ENCODE peak calls at places on chromosomes 7 and 10, in ten cellular contexts. Z, S, O, E, R, V, A, Y, C and Q are unnamed samples.

GRCh38 chr7:81244213-81244612 is 325.4 kb upstream of the SEMA3C start:
- DNase-seq in R (no peak), Z (no peak), A (no peak), S (no peak), E (no peak), V (no peak), C (no peak), O (no peak), Y (no peak), Q (no peak)

GRCh38 chr10:51894752-51895151 is 195.4 kb upstream of the CSTF2T start:
- DNase-seq in Z (no peak), A (no peak), C (no peak), S (no peak), Y (no peak), O (no peak), V (no peak), E (no peak), R (no peak), Q (no peak)

GRCh38 chr7:82507976-82508677 is 64.5 kb upstream of the CACNA2D1 start:
- DNase-seq in C (no peak), O (no peak), R (no peak), A (no peak), V (peak), Y (no peak), Z (no peak), E (no peak), S (no peak), Q (no peak)

GRCh38 chr10:49163741-49164140 is 24.4 kb downstream of the TMEM273 start:
- DNase-seq in Y (no peak), A (no peak), Z (no peak), O (peak), S (no peak), C (peak), V (no peak), R (no peak), E (no peak), Q (peak)

GRCh38 chr7:17516768-17517167 is 218.3 kb downstream of the AHR start:
- DNase-seq in O (no peak), Y (no peak), C (no peak), V (no peak), S (no peak), A (no peak), R (no peak), Z (no peak), E (no peak), Q (no peak)

GRCh38 chr7:143239822-143240221 is 18.0 kb downstream of the TAS2R40 start:
- DNase-seq in S (no peak), A (no peak), V (no peak), Z (no peak), O (no peak), E (no peak), R (no peak), C (no peak), Y (no peak), Q (no peak)

GRCh38 chr7:92251181-92251580 is 5.4 kb downstream of the ANKIB1 start:
- DNase-seq in O (no peak), S (no peak), E (no peak), Y (no peak), R (no peak), A (no peak), V (no peak), Z (no peak), C (no peak), Q (no peak)

GRCh38 chr10:79981673-79982485 is 33.0 kb upstream of the SFTPD start:
- DNase-seq in O (no peak), S (peak), V (peak), R (peak), E (peak), Z (peak), Y (peak), A (peak), C (peak), Q (no peak)

GRCh38 chr10:21314234-21314633 is 211.2 kb downstream of the SKIDA1 start:
- DNase-seq in S (no peak), E (no peak), A (no peak), C (no peak), Y (no peak), V (no peak), O (no peak), R (no peak), Z (no peak), Q (no peak)

GRCh38 chr10:118732253-118733194 is 22.2 kb downstream of the CACUL1 start:
- DNase-seq in C (no peak), V (peak), O (no peak), A (no peak), Z (no peak), E (no peak), R (no peak), S (no peak), Y (no peak), Q (no peak)

GRCh38 chr10:100784126-100784525 is 38.7 kb downstream of the PAX2 start:
- DNase-seq in O (no peak), S (no peak), A (no peak), Y (no peak), C (no peak), Z (no peak), R (no peak), V (no peak), E (no peak), Q (no peak)

GRCh38 chr7:87155788-87156187 is 3.5 kb downstream of the DMTF1 start:
- DNase-seq in S (no peak), O (no peak), V (no peak), E (no peak), Z (no peak), A (no peak), C (no peak), Y (no peak), R (no peak), Q (no peak)

GRCh38 chr10:44973323-44974081 is 5.1 kb downstream of the DEPP1 start:
- DNase-seq in Y (no peak), S (peak), V (no peak), E (no peak), Z (no peak), C (no peak), O (no peak), A (no peak), R (no peak), Q (no peak)

GRCh38 chr10:35042783-35043182 is 47.4 kb downstream of the CUL2 start:
- DNase-seq in V (no peak), S (no peak), E (no peak), C (no peak), Y (no peak), O (no peak), Z (no peak), A (no peak), R (no peak), Q (no peak)

GRCh38 chr10:71357792-71358265 is 38.8 kb downstream of the SLC29A3 start:
- DNase-seq in S (no peak), C (no peak), A (no peak), E (no peak), Z (no peak), V (no peak), R (no peak), Y (no peak), O (no peak), Q (no peak)

GRCh38 chr7:80131675-80132435 is 2.8 kb upstream of the GNAI1 start:
- DNase-seq in R (no peak), S (no peak), E (no peak), C (no peak), Z (no peak), A (no peak), Y (no peak), O (no peak), V (no peak), Q (no peak)

GRCh38 chr10:77586719-77587423 is 50.7 kb downstream of the KCNMA1 start:
- DNase-seq in O (peak), R (no peak), V (peak), C (no peak), A (peak), S (peak), E (no peak), Z (no peak), Y (no peak), Q (no peak)

GRCh38 chr7:143369678-143370651 is 7.5 kb upstream of the FAM131B start:
- DNase-seq in O (no peak), A (no peak), R (no peak), V (peak), E (no peak), C (no peak), Y (no peak), S (no peak), Z (no peak), Q (no peak)

GRCh38 chr7:95434501-95435421 is at the start of gene PON2:
- DNase-seq in E (peak), A (peak), O (peak), C (peak), R (peak), V (peak), Y (peak), Z (peak), S (peak), Q (no peak)

GRCh38 chr10:285216-285967 is 150.1 kb downstream of the ZMYND11 start:
- DNase-seq in A (no peak), S (no peak), C (no peak), E (no peak), R (no peak), Z (no peak), V (no peak), O (no peak), Y (no peak), Q (no peak)

GRCh38 chr10:100377830-100378229 is 30.8 kb downstream of the SCD start:
- DNase-seq in Y (no peak), R (no peak), Z (no peak), C (no peak), V (no peak), E (no peak), O (no peak), A (no peak), S (no peak), Q (no peak)

GRCh38 chr10:86287966-86288579 is 78.5 kb downstream of the GRID1 start:
- DNase-seq in Y (no peak), O (no peak), C (peak), S (no peak), Z (no peak), A (no peak), V (peak), R (no peak), E (no peak), Q (peak)

GRCh38 chr10:10627414-10627813 is 390.3 kb upstream of the CELF2 start:
- DNase-seq in A (no peak), C (no peak), S (no peak), Z (no peak), E (no peak), V (no peak), R (no peak), O (no peak), Y (no peak), Q (no peak)

GRCh38 chr7:117217636-117218035 is 105.2 kb downstream of the WNT2 start:
- DNase-seq in A (no peak), C (no peak), O (peak), V (no peak), E (no peak), Y (no peak), Z (no peak), S (no peak), R (no peak), Q (no peak)

GRCh38 chr7:157707983-157708720 is 371.3 kb downstream of the DNAJB6 start:
- DNase-seq in Z (no peak), A (no peak), O (no peak), R (no peak), E (no peak), C (no peak), S (no peak), V (no peak), Y (no peak), Q (no peak)

GRCh38 chr7:24378871-24379608 is 95.0 kb downstream of the NPY start:
- DNase-seq in Y (peak), E (no peak), Z (no peak), A (no peak), S (no peak), O (peak), C (no peak), V (no peak), R (no peak), Q (no peak)

GRCh38 chr10:62580396-62580795 is 206.2 kb downstream of the ZNF365 start:
- DNase-seq in Y (no peak), R (no peak), V (no peak), E (no peak), S (no peak), Z (no peak), A (no peak), C (no peak), O (no peak), Q (no peak)

GRCh38 chr10:131843089-131843595 is 57.7 kb upstream of the PPP2R2D start:
- DNase-seq in O (no peak), A (no peak), E (no peak), R (no peak), S (peak), C (no peak), V (no peak), Z (no peak), Y (no peak), Q (no peak)

GRCh38 chr7:152462995-152463713 is 27.4 kb upstream of the KMT2C start:
- DNase-seq in Y (no peak), O (peak), S (no peak), Z (no peak), C (peak), V (no peak), A (peak), E (no peak), R (no peak), Q (no peak)

GRCh38 chr10:29946953-29947700 is 112.3 kb downstream of the JCAD start:
- DNase-seq in O (peak), S (peak), V (no peak), R (peak), E (peak), Y (no peak), A (peak), Z (no peak), C (peak), Q (no peak)

GRCh38 chr10:29948971-29949370 is 110.4 kb downstream of the JCAD start:
- DNase-seq in V (no peak), Y (no peak), O (no peak), S (no peak), R (no peak), A (no peak), E (no peak), C (peak), Z (no peak), Q (no peak)

GRCh38 chr10:29946614-29946952 is 112.8 kb downstream of the JCAD start:
- DNase-seq in R (no peak), O (no peak), E (no peak), C (no peak), Y (no peak), Z (no peak), V (no peak), A (no peak), S (no peak), Q (no peak)

GRCh38 chr10:29949411-29950011 is 109.9 kb downstream of the JCAD start:
- DNase-seq in R (no peak), V (no peak), Y (no peak), S (no peak), E (no peak), O (peak), C (peak), Z (no peak), A (no peak), Q (no peak)

GRCh38 chr10:29947701-29948060 is 111.7 kb downstream of the JCAD start:
- DNase-seq in S (peak), Y (no peak), R (no peak), A (no peak), C (peak), O (no peak), V (no peak), E (no peak), Z (no peak), Q (no peak)
- TF ChIP-seq CTCF in S (no peak), Y (no peak), R (peak), A (peak), C (no peak), O (no peak), V (no peak), E (no peak), Z (no peak), Q (no peak)

DNA sequence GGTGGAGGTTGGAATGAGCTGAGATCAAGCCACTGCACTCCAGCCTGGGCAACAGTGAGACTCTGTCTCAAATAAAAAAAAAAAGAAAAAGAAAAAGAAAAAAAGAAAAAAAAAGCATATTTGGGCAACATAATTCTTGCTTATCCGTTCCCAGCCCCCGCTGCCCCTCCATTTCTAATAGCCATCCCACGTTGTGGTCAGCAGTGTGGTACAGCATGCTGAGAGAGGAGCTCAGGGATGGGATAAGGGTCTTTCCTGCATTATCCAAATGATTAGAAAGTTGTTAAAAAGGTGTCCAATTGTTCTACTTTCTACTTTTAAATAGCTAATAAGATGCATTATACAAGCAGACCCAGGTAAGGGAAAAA is 104.9 kb upstream of the ZNF92 start:
- DNase-seq in E (no peak), C (no peak), V (no peak), S (no peak), O (no peak), R (no peak), Z (no peak), Y (no peak), A (no peak), Q (no peak)
- H3K4me3 ChIP-seq in E (no peak), C (no peak), V (no peak), S (no peak), O (peak), R (no peak), Z (no peak), Y (peak), A (peak), Q (no peak)

GRCh38 chr7:120941856-120942255 is 8.7 kb upstream of the ING3 start:
- DNase-seq in Y (no peak), A (no peak), E (no peak), Z (no peak), V (no peak), O (no peak), S (no peak), R (no peak), C (no peak), Q (no peak)
- H3K27ac ChIP-seq in Y (no peak), A (no peak), E (no peak), Z (no peak), V (no peak), O (no peak), S (no peak), R (no peak), C (no peak), Q (no peak)

DNA sequence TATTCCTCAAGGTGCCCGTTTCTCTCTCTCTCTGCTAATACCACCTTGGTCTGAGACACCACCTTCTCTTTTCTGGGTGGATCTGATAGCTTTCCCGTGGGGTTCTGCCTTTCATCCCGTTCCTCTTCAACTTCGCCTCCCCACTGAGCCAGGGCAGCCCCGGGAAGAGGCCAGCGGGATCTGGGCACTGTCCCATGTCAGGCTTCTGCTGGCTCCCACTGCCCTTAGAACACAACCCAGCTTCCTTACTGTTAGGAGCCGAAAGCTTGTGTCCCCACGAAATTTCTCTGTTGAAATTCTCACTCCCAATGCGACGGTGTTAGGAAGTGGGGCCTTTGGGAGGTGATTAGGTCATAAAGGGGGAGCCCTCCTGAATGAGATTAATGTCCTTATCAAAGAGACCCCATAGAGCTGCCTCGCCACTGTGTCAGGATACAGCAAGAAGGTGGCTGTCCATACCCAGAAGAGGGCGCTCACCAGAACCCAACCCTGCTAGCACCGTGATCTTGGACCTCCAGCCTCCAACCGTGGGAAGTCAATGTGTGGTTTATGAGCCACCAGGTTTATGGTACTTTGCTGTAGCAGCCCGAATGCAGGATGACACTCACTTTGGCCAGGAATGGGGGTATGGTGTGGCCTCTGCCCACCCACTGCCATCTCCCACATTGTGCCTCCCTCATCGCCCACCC is 79.2 kb downstream of the CAMK1D start:
- DNase-seq in O (no peak), V (no peak), R (no peak), Z (no peak), C (no peak), A (no peak), E (no peak), Y (no peak), S (no peak), Q (no peak)
- TF ChIP-seq CTCF in O (no peak), V (no peak), R (no peak), Z (no peak), C (no peak), A (no peak), E (no peak), Y (no peak), S (no peak), Q (no peak)

GRCh38 chr7:77800158-77800557 is 1.6 kb downstream of the PHTF2 start:
- DNase-seq in O (no peak), A (no peak), V (peak), R (no peak), Z (no peak), S (no peak), Y (no peak), E (no peak), C (no peak), Q (no peak)
- H3K4me3 ChIP-seq in O (peak), A (peak), V (no peak), R (peak), Z (no peak), S (peak), Y (no peak), E (peak), C (no peak), Q (peak)

GRCh38 chr10:13102002-13102794 is 2.2 kb downstream of the OPTN start:
- DNase-seq in R (no peak), C (peak), Z (peak), V (no peak), S (peak), E (no peak), Y (no peak), O (no peak), A (peak), Q (no peak)
- H3K27ac ChIP-seq in R (peak), C (peak), Z (peak), V (no peak), S (peak), E (peak), Y (no peak), O (no peak), A (peak), Q (peak)

GRCh38 chr10:27783660-27784059 is 38.0 kb upstream of the MKX start:
- DNase-seq in O (peak), C (no peak), R (no peak), E (no peak), A (peak), Z (no peak), V (no peak), Y (peak), S (no peak), Q (no peak)
- TF ChIP-seq CTCF in O (peak), C (peak), R (peak), E (no peak), A (peak), Z (peak), V (no peak), Y (no peak), S (peak), Q (no peak)

GRCh38 chr10:102611514-102612095 is 32.7 kb upstream of the TRIM8 start:
- DNase-seq in C (no peak), Y (no peak), Z (no peak), E (no peak), A (no peak), V (peak), S (no peak), R (no peak), O (no peak), Q (no peak)
- H3K4me3 ChIP-seq in C (no peak), Y (no peak), Z (no peak), E (no peak), A (no peak), V (no peak), S (no peak), R (no peak), O (no peak), Q (no peak)

DNA sequence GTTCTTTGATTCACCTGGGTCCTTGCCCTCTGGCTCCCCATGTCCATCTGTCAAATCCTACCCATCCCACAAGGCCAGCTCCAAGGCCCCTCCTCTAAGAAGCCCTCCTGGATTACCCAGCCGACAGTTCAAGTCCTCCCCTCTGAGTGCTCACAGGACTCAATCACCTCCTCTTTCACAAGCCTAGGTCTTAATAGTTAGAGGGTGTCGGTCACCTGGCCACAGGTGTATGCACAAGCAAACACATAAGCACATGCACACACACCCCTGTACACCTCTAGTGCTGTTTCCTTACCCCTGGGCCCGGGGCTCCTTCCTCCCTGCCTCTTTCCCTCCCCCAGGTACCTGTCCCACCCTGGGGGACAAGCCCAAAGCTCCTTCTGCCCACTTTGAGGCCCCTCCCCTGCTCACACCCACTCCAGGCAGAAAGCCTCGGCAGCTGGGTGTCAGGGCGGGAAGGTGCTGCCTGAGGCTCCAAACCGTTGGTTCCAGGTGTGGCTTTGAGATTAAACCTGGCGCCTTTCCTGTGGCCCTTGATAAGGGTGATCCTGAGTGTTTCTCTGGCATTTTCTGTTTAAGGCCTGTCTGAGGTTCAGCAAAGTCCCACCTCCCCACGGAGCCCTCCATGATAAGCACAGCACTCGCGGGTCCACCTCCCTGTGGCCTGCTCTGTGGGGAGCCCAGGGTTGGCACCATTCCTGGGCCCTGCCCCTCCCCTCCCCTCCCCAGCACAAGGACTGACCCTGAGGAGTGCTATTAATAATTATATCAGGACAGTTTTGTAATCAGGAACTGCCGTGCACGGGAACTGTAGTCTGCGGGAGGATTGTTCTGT is 14.7 kb upstream of the AQP1 start:
- DNase-seq in Z (no peak), R (no peak), O (no peak), Y (no peak), V (peak), A (no peak), E (no peak), C (no peak), S (no peak), Q (no peak)
- H3K27ac ChIP-seq in Z (no peak), R (peak), O (no peak), Y (no peak), V (no peak), A (no peak), E (no peak), C (no peak), S (no peak), Q (no peak)